ENCODE peak calls at places on chromosomes 16 and 17, in nine cellular contexts. One of them, this sample, is unnamed.
A peak's percentile ranks its signal among the peaks of the same experiment; 100 is the strongest.

GRCh38 chr17:63479495-63480184 is 2.8 kb downstream of the ACE start:
- DNase-seq in GM23338: no peak
- DNase-seq in PC-9: no peak
- DNase-seq in OCI-LY7: no peak
- DNase-seq in mammary epithelial cell: no peak
- DNase-seq in thoracic aorta: no peak
- DNase-seq in upper lobe of right lung: no peak
- DNase-seq in uterus: no peak
- DNase-seq in prostate gland: no peak
- DNase-seq in this sample: no peak

GRCh38 chr16:20937736-20938135 is 37.2 kb downstream of the LYRM1 start:
- DNase-seq in prostate gland: no peak
- DNase-seq in PC-9: peak; percentile 93
- DNase-seq in GM23338: no peak
- DNase-seq in upper lobe of right lung: no peak
- DNase-seq in OCI-LY7: no peak
- DNase-seq in mammary epithelial cell: no peak
- DNase-seq in thoracic aorta: no peak
- DNase-seq in uterus: no peak
- DNase-seq in this sample: no peak

GRCh38 chr16:79437764-79438728 is 162.5 kb downstream of the MAF start:
- DNase-seq in OCI-LY7: no peak
- DNase-seq in prostate gland: no peak
- DNase-seq in thoracic aorta: no peak
- DNase-seq in PC-9: no peak
- DNase-seq in upper lobe of right lung: peak; percentile 71
- DNase-seq in uterus: peak; percentile 37
- DNase-seq in mammary epithelial cell: no peak
- DNase-seq in GM23338: peak; percentile 44
- DNase-seq in this sample: no peak

GRCh38 chr16:86541560-86541959 is 13.5 kb downstream of the MTHFSD start:
- DNase-seq in thoracic aorta: no peak
- DNase-seq in OCI-LY7: no peak
- DNase-seq in mammary epithelial cell: no peak
- DNase-seq in prostate gland: no peak
- DNase-seq in GM23338: no peak
- DNase-seq in uterus: no peak
- DNase-seq in upper lobe of right lung: peak; percentile 40
- DNase-seq in PC-9: no peak
- DNase-seq in this sample: no peak

GRCh38 chr16:67104061-67104460 is 5.7 kb upstream of the PHAF1 start:
- DNase-seq in thoracic aorta: no peak
- DNase-seq in PC-9: no peak
- DNase-seq in OCI-LY7: no peak
- DNase-seq in upper lobe of right lung: no peak
- DNase-seq in prostate gland: no peak
- DNase-seq in GM23338: peak; percentile 81
- DNase-seq in uterus: no peak
- DNase-seq in mammary epithelial cell: no peak
- DNase-seq in this sample: no peak

GRCh38 chr17:82876602-82877391 is 37.0 kb upstream of the ZNF750 start:
- DNase-seq in PC-9: peak; percentile 70
- DNase-seq in prostate gland: peak; percentile 84
- DNase-seq in mammary epithelial cell: peak; percentile 81
- DNase-seq in thoracic aorta: no peak
- DNase-seq in OCI-LY7: no peak
- DNase-seq in upper lobe of right lung: peak; percentile 92
- DNase-seq in uterus: peak; percentile 75
- DNase-seq in GM23338: peak; percentile 36
- DNase-seq in this sample: no peak

GRCh38 chr17:47423406-47424295 is 99.9 kb downstream of the EFCAB13 start:
- DNase-seq in GM23338: peak; percentile 64
- DNase-seq in thoracic aorta: no peak
- DNase-seq in OCI-LY7: no peak
- DNase-seq in mammary epithelial cell: peak; percentile 23
- DNase-seq in PC-9: no peak
- DNase-seq in upper lobe of right lung: peak; percentile 69
- DNase-seq in prostate gland: peak; percentile 17
- DNase-seq in uterus: no peak
- DNase-seq in this sample: no peak

GRCh38 chr16:87628940-87629339 is 26.6 kb downstream of the JPH3 start:
- DNase-seq in OCI-LY7: peak; percentile 39
- DNase-seq in PC-9: peak; percentile 56
- DNase-seq in GM23338: no peak
- DNase-seq in thoracic aorta: no peak
- DNase-seq in upper lobe of right lung: no peak
- DNase-seq in prostate gland: no peak
- DNase-seq in mammary epithelial cell: peak; percentile 50
- DNase-seq in uterus: no peak
- DNase-seq in this sample: no peak

GRCh38 chr17:80116276-80116922 is 15.0 kb downstream of the GAA start:
- DNase-seq in PC-9: no peak
- DNase-seq in uterus: no peak
- DNase-seq in mammary epithelial cell: no peak
- DNase-seq in thoracic aorta: no peak
- DNase-seq in OCI-LY7: no peak
- DNase-seq in GM23338: no peak
- DNase-seq in upper lobe of right lung: peak; percentile 21
- DNase-seq in prostate gland: no peak
- DNase-seq in this sample: no peak

GRCh38 chr16:22123146-22123545 is 30.8 kb downstream of the VWA3A start:
- DNase-seq in upper lobe of right lung: no peak
- DNase-seq in mammary epithelial cell: no peak
- DNase-seq in GM23338: peak; percentile 53
- DNase-seq in uterus: no peak
- DNase-seq in OCI-LY7: no peak
- DNase-seq in thoracic aorta: no peak
- DNase-seq in prostate gland: no peak
- DNase-seq in PC-9: peak; percentile 40
- DNase-seq in this sample: no peak

GRCh38 chr16:89843409-89844350 is 15.4 kb downstream of the SPIRE2 start:
- DNase-seq in uterus: no peak
- DNase-seq in mammary epithelial cell: no peak
- DNase-seq in thoracic aorta: no peak
- DNase-seq in PC-9: no peak
- DNase-seq in upper lobe of right lung: no peak
- DNase-seq in GM23338: no peak
- DNase-seq in OCI-LY7: peak; percentile 77
- DNase-seq in prostate gland: no peak
- DNase-seq in this sample: no peak

GRCh38 chr16:57889960-57890751 is 80.8 kb downstream of the CNGB1 start:
- DNase-seq in upper lobe of right lung: no peak
- DNase-seq in prostate gland: no peak
- DNase-seq in OCI-LY7: no peak
- DNase-seq in PC-9: no peak
- DNase-seq in thoracic aorta: no peak
- DNase-seq in mammary epithelial cell: no peak
- DNase-seq in GM23338: no peak
- DNase-seq in uterus: no peak
- DNase-seq in this sample: no peak

GRCh38 chr17:69134112-69134511 is 7.6 kb downstream of the ABCA6 start:
- DNase-seq in PC-9: no peak
- DNase-seq in prostate gland: no peak
- DNase-seq in mammary epithelial cell: no peak
- DNase-seq in thoracic aorta: no peak
- DNase-seq in GM23338: no peak
- DNase-seq in upper lobe of right lung: no peak
- DNase-seq in uterus: no peak
- DNase-seq in OCI-LY7: no peak
- DNase-seq in this sample: no peak

GRCh38 chr16:71870818-71871217 is 13.2 kb downstream of the ZNF821 start:
- DNase-seq in upper lobe of right lung: no peak
- DNase-seq in thoracic aorta: no peak
- DNase-seq in prostate gland: no peak
- DNase-seq in GM23338: no peak
- DNase-seq in uterus: no peak
- DNase-seq in PC-9: no peak
- DNase-seq in mammary epithelial cell: no peak
- DNase-seq in OCI-LY7: no peak
- DNase-seq in this sample: no peak

GRCh38 chr17:64694207-64694606 is 32.1 kb upstream of the SMURF2 start:
- DNase-seq in upper lobe of right lung: peak; percentile 82
- DNase-seq in mammary epithelial cell: peak; percentile 71
- DNase-seq in GM23338: no peak
- DNase-seq in PC-9: peak; percentile 95
- DNase-seq in thoracic aorta: peak; percentile 72
- DNase-seq in uterus: no peak
- DNase-seq in OCI-LY7: no peak
- DNase-seq in prostate gland: peak; percentile 62
- DNase-seq in this sample: no peak

GRCh38 chr17:27578718-27579085 is 52.3 kb upstream of the LGALS9 start:
- DNase-seq in OCI-LY7: no peak
- DNase-seq in uterus: no peak
- DNase-seq in upper lobe of right lung: no peak
- DNase-seq in PC-9: no peak
- DNase-seq in GM23338: no peak
- DNase-seq in mammary epithelial cell: peak; percentile 24
- DNase-seq in thoracic aorta: no peak
- DNase-seq in prostate gland: no peak
- DNase-seq in this sample: no peak

GRCh38 chr16:21717608-21718007 is 53.8 kb downstream of the OTOA start:
- DNase-seq in thoracic aorta: no peak
- DNase-seq in PC-9: no peak
- DNase-seq in upper lobe of right lung: no peak
- DNase-seq in mammary epithelial cell: no peak
- DNase-seq in prostate gland: no peak
- DNase-seq in uterus: no peak
- DNase-seq in GM23338: no peak
- DNase-seq in OCI-LY7: no peak
- DNase-seq in this sample: no peak

GRCh38 chr17:79607941-79608728 is 2.7 kb downstream of the RBFOX3 start:
- DNase-seq in prostate gland: no peak
- DNase-seq in GM23338: peak; percentile 90
- DNase-seq in mammary epithelial cell: peak; percentile 15
- DNase-seq in uterus: peak; percentile 22
- DNase-seq in OCI-LY7: no peak
- DNase-seq in upper lobe of right lung: no peak
- DNase-seq in PC-9: no peak
- DNase-seq in thoracic aorta: no peak
- DNase-seq in this sample: no peak

GRCh38 chr17:75889454-75889853 is 7.3 kb downstream of the TRIM65 start:
- DNase-seq in upper lobe of right lung: no peak
- DNase-seq in GM23338: no peak
- DNase-seq in uterus: no peak
- DNase-seq in OCI-LY7: no peak
- DNase-seq in thoracic aorta: no peak
- DNase-seq in prostate gland: no peak
- DNase-seq in PC-9: no peak
- DNase-seq in mammary epithelial cell: peak; percentile 46
- DNase-seq in this sample: no peak
- TF ChIP-seq CTCF in upper lobe of right lung: no peak
- TF ChIP-seq CTCF in GM23338: no peak
- TF ChIP-seq CTCF in uterus: no peak
- TF ChIP-seq CTCF in OCI-LY7: peak; percentile 35
- TF ChIP-seq CTCF in thoracic aorta: no peak
- TF ChIP-seq CTCF in prostate gland: no peak
- TF ChIP-seq CTCF in PC-9: no peak
- TF ChIP-seq CTCF in mammary epithelial cell: no peak
- TF ChIP-seq CTCF in this sample: no peak

GRCh38 chr17:29574732-29575510 is 6.4 kb downstream of the TP53I13 start:
- DNase-seq in mammary epithelial cell: no peak
- DNase-seq in OCI-LY7: no peak
- DNase-seq in upper lobe of right lung: peak; percentile 41
- DNase-seq in GM23338: no peak
- DNase-seq in uterus: no peak
- DNase-seq in thoracic aorta: no peak
- DNase-seq in prostate gland: no peak
- DNase-seq in PC-9: peak; percentile 15
- DNase-seq in this sample: no peak
- H3K4me3 ChIP-seq in mammary epithelial cell: no peak overlapping the region
- H3K4me3 ChIP-seq in OCI-LY7: no peak overlapping the region
- H3K4me3 ChIP-seq in upper lobe of right lung: no peak overlapping the region
- H3K4me3 ChIP-seq in GM23338: no peak overlapping the region
- H3K4me3 ChIP-seq in uterus: no peak overlapping the region
- H3K4me3 ChIP-seq in thoracic aorta: no peak overlapping the region
- H3K4me3 ChIP-seq in prostate gland: no peak overlapping the region
- H3K4me3 ChIP-seq in PC-9: no peak overlapping the region
- H3K4me3 ChIP-seq in this sample: no peak overlapping the region

DNA sequence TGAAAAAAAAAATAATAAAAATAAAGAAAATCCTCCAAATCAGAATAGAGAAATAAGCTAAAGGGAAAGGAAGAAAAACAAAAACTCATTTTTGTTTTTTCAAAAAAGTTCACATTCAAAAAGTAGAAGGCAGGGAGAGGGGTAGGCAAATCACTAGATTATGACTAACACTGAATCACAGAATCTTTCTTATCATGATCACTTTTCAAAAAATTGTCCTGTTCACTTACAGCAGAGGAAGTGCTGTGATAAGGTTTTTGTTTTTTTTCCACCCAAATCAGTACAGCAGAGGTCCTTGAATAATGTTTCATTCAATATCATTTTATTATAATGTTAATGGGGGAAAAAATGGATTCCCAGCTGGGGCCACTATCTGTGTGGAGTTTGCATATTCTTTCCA is 106.4 kb downstream of the CA4 start:
- DNase-seq in OCI-LY7: no peak
- DNase-seq in PC-9: no peak
- DNase-seq in upper lobe of right lung: no peak
- DNase-seq in GM23338: no peak
- DNase-seq in thoracic aorta: no peak
- DNase-seq in mammary epithelial cell: no peak
- DNase-seq in prostate gland: no peak
- DNase-seq in uterus: no peak
- DNase-seq in this sample: no peak
- H3K36me3 ChIP-seq in OCI-LY7: peaks cover 10% of the 10 kb centered on the region
- H3K36me3 ChIP-seq in PC-9: peaks cover 8% of the 10 kb centered on the region
- H3K36me3 ChIP-seq in upper lobe of right lung: peaks cover 45% of the 10 kb centered on the region
- H3K36me3 ChIP-seq in GM23338: peaks cover 6% of the 10 kb centered on the region
- H3K36me3 ChIP-seq in thoracic aorta: peaks cover 2% of the 10 kb centered on the region
- H3K36me3 ChIP-seq in mammary epithelial cell: peaks cover 12% of the 10 kb centered on the region
- H3K36me3 ChIP-seq in prostate gland: no peaks in the 10 kb centered on the region
- H3K36me3 ChIP-seq in uterus: no peaks in the 10 kb centered on the region
- H3K36me3 ChIP-seq in this sample: peaks cover 3% of the 10 kb centered on the region

GRCh38 chr17:2684549-2684948 is 27.0 kb downstream of the CLUH start:
- DNase-seq in mammary epithelial cell: no peak
- DNase-seq in PC-9: no peak
- DNase-seq in thoracic aorta: no peak
- DNase-seq in prostate gland: no peak
- DNase-seq in uterus: no peak
- DNase-seq in OCI-LY7: no peak
- DNase-seq in upper lobe of right lung: peak; percentile 44
- DNase-seq in GM23338: no peak
- DNase-seq in this sample: no peak

GRCh38 chr17:2685696-2686095 is 25.9 kb downstream of the CLUH start:
- DNase-seq in GM23338: no peak
- DNase-seq in mammary epithelial cell: no peak
- DNase-seq in thoracic aorta: no peak
- DNase-seq in uterus: no peak
- DNase-seq in prostate gland: no peak
- DNase-seq in PC-9: no peak
- DNase-seq in OCI-LY7: no peak
- DNase-seq in upper lobe of right lung: peak; percentile 57
- DNase-seq in this sample: no peak

GRCh38 chr17:2689411-2690164 is 22.0 kb downstream of the CLUH start:
- DNase-seq in PC-9: no peak
- DNase-seq in uterus: no peak
- DNase-seq in mammary epithelial cell: no peak
- DNase-seq in thoracic aorta: no peak
- DNase-seq in OCI-LY7: no peak
- DNase-seq in GM23338: no peak
- DNase-seq in prostate gland: no peak
- DNase-seq in upper lobe of right lung: peak; percentile 68
- DNase-seq in this sample: no peak

GRCh38 chr17:2688351-2689342 is 22.9 kb downstream of the CLUH start:
- DNase-seq in thoracic aorta: no peak
- DNase-seq in uterus: no peak
- DNase-seq in upper lobe of right lung: peak; percentile 86
- DNase-seq in GM23338: no peak
- DNase-seq in prostate gland: no peak
- DNase-seq in mammary epithelial cell: peak; percentile 21
- DNase-seq in PC-9: no peak
- DNase-seq in OCI-LY7: no peak
- DNase-seq in this sample: no peak

GRCh38 chr17:2687074-2687418 is 24.5 kb downstream of the CLUH start:
- DNase-seq in OCI-LY7: no peak
- DNase-seq in uterus: no peak
- DNase-seq in thoracic aorta: no peak
- DNase-seq in upper lobe of right lung: peak; percentile 64
- DNase-seq in prostate gland: no peak
- DNase-seq in mammary epithelial cell: no peak
- DNase-seq in PC-9: no peak
- DNase-seq in GM23338: no peak
- DNase-seq in this sample: no peak
- TF ChIP-seq CTCF in OCI-LY7: no peak
- TF ChIP-seq CTCF in uterus: no peak
- TF ChIP-seq CTCF in thoracic aorta: no peak
- TF ChIP-seq CTCF in upper lobe of right lung: no peak
- TF ChIP-seq CTCF in prostate gland: no peak
- TF ChIP-seq CTCF in mammary epithelial cell: no peak
- TF ChIP-seq CTCF in PC-9: no peak
- TF ChIP-seq CTCF in GM23338: no peak
- TF ChIP-seq CTCF in this sample: no peak

This sample was measured in BJ.